ENCODE peak calls at places on chromosomes 1 and 21, in five cellular contexts. K, O, Y, P and V are unnamed samples.
A peak's percentile ranks its signal among the peaks of the same experiment; 100 is the strongest.

GRCh38 chr1:91406773-91407389 is 2.2 kb upstream of the HFM1 start:
- DNase-seq in Y (no peak), K (no peak), O (no peak), P (no peak), V (no peak)

GRCh38 chr1:47686731-47687617 is 249.1 kb downstream of the FOXD2 start:
- DNase-seq in P (peak; percentile 68), O (no peak), K (no peak), Y (no peak), V (no peak)

GRCh38 chr1:202291001-202291400 is 50.7 kb downstream of the UBE2T start:
- DNase-seq in O (no peak), P (no peak), Y (peak; percentile 2), K (no peak), V (no peak)

GRCh38 chr1:107862064-107862463 is 102.9 kb downstream of the VAV3 start:
- DNase-seq in Y (no peak), O (peak; percentile 9), K (no peak), P (no peak), V (no peak)

GRCh38 chr1:37137018-37137417 is 102.7 kb upstream of the GRIK3 start:
- DNase-seq in Y (no peak), O (no peak), K (no peak), P (no peak), V (no peak)

GRCh38 chr1:173865468-173866164 is 2.2 kb downstream of the GAS5 start:
- DNase-seq in P (no peak), O (no peak), K (no peak), Y (no peak), V (no peak)

GRCh38 chr1:42313970-42314369 is 21.1 kb downstream of the FOXJ3 start:
- DNase-seq in O (no peak), K (no peak), Y (no peak), P (no peak), V (no peak)

GRCh38 chr1:180271640-180272255 is 41.7 kb downstream of the LHX4 start:
- DNase-seq in K (no peak), P (peak; percentile 68), Y (no peak), O (no peak), V (peak; percentile 57)

GRCh38 chr1:163535807-163536206 is 214.1 kb downstream of the NUF2 start:
- DNase-seq in P (no peak), K (peak; percentile 2), Y (peak; percentile 5), O (peak; percentile 69), V (no peak)

GRCh38 chr1:975896-976683 is 5.8 kb downstream of the PERM1 start:
- DNase-seq in O (peak; percentile 58), P (no peak), Y (peak; percentile 36), K (peak; percentile 77), V (no peak)

GRCh38 chr1:232250838-232251237 is 379.1 kb downstream of the SIPA1L2 start:
- DNase-seq in P (no peak), K (no peak), Y (no peak), O (no peak), V (no peak)

GRCh38 chr1:84997667-84998600 is 1.0 kb upstream of the MCOLN2 start:
- DNase-seq in O (peak; percentile 20), Y (peak; percentile 1), K (peak; percentile 9), P (no peak), V (no peak)

GRCh38 chr1:151985768-151986167 is 7.9 kb downstream of the S100A10 start:
- DNase-seq in Y (no peak), O (no peak), K (no peak), P (no peak), V (no peak)

GRCh38 chr1:174008979-174009378 is 13.2 kb downstream of the RC3H1 start:
- DNase-seq in Y (peak; percentile 21), K (no peak), P (no peak), O (no peak), V (no peak)

GRCh38 chr1:20484526-20485462 is 1.2 kb downstream of the CAMK2N1 start:
- DNase-seq in O (peak; percentile 25), P (no peak), K (no peak), Y (no peak), V (no peak)

GRCh38 chr1:1331068-1331965 is at the start of gene TAS1R3:
- DNase-seq in Y (no peak), P (no peak), K (no peak), O (no peak), V (no peak)

GRCh38 chr1:167057297-167057688 is 32.9 kb downstream of the GPA33 start:
- DNase-seq in O (peak; percentile 35), P (no peak), Y (peak; percentile 9), K (peak; percentile 38), V (no peak)

GRCh38 chr1:167645161-167645560 is 15.1 kb downstream of the RCSD1 start:
- DNase-seq in Y (no peak), P (no peak), O (no peak), K (no peak), V (no peak)

GRCh38 chr1:21368514-21369289 is 71.2 kb upstream of the NBPF3 start:
- DNase-seq in K (peak; percentile 73), Y (peak; percentile 84), O (peak; percentile 89), P (peak; percentile 90), V (no peak)

GRCh38 chr21:44905725-44906084 is 15.0 kb downstream of the ITGB2 start:
- DNase-seq in O (no peak), K (no peak), Y (no peak), P (no peak), V (no peak)

GRCh38 chr1:170044187-170044586 is 30.3 kb downstream of the KIFAP3 start:
- DNase-seq in O (no peak), P (no peak), Y (peak; percentile 21), K (no peak), V (no peak)

GRCh38 chr1:199878818-199879217 is 148.7 kb upstream of the NR5A2 start:
- DNase-seq in P (no peak), O (no peak), Y (no peak), K (no peak), V (no peak)

GRCh38 chr1:157194739-157195520 is 56.7 kb upstream of the ETV3 start:
- DNase-seq in K (no peak), P (peak; percentile 65), O (no peak), Y (no peak), V (no peak)

GRCh38 chr1:28031173-28031572 is 57.2 kb downstream of the EYA3 start:
- DNase-seq in P (no peak), Y (peak; percentile 27), K (no peak), O (peak; percentile 27), V (no peak)

GRCh38 chr1:28039341-28039740 is 49.1 kb downstream of the EYA3 start:
- DNase-seq in P (no peak), Y (peak; percentile 27), O (no peak), K (no peak), V (no peak)

GRCh38 chr1:28035420-28035819 is 53.0 kb downstream of the EYA3 start:
- DNase-seq in Y (no peak), O (no peak), P (no peak), K (no peak), V (no peak)

GRCh38 chr1:28037946-28038345 is 50.5 kb downstream of the EYA3 start:
- DNase-seq in O (no peak), Y (no peak), K (no peak), P (no peak), V (no peak)

GRCh38 chr1:28036431-28036830 is 52.0 kb downstream of the EYA3 start:
- DNase-seq in O (no peak), P (no peak), Y (no peak), K (no peak), V (no peak)
- TF ChIP-seq CTCF in O (no peak), P (no peak), Y (no peak), K (peak; percentile 10), V (peak; percentile 35)

GRCh38 chr21:39175154-39175553 is 8.1 kb downstream of the PSMG1 start:
- DNase-seq in P (no peak), K (no peak), Y (peak; percentile 40), O (peak; percentile 63), V (no peak)
- TF ChIP-seq CTCF in P (peak; percentile 44), K (no peak), Y (peak; percentile 59), O (peak; percentile 46), V (peak; percentile 86)

GRCh38 chr1:59057211-59057694 is 239.6 kb upstream of the FGGY start:
- DNase-seq in O (peak; percentile 98), P (peak; percentile 92), Y (peak; percentile 93), K (peak; percentile 64), V (no peak)
- TF ChIP-seq CTCF in O (no peak), P (no peak), Y (no peak), K (no peak), V (peak; percentile 30)

GRCh38 chr1:207219979-207220889 is 101.2 kb upstream of the CD55 start:
- DNase-seq in Y (no peak), K (no peak), O (no peak), P (no peak), V (no peak)
- TF ChIP-seq CTCF in Y (no peak), K (no peak), O (no peak), P (no peak), V (no peak)